ENCODE peak calls at places on chromosomes 6 and 20, in eight cellular contexts. F is HFF-Myc; J is activated CD8-positive, alpha-beta memory T cell treated with anti-CD3 and anti-CD28 coated beads for 48 hours; L is right lobe of liver; N is Caco-2; I is H54; O is C1 segment of cervical spinal cord; X is ACHN. E is an unnamed sample.

GRCh38 chr6:6659600-6660327 is 71.2 kb downstream of the LY86 start:
- DNase-seq in F (no peak), J (no peak), L (no peak), N (no peak), I (no peak), O (no peak), X (no peak), E (no peak)

GRCh38 chr20:40672095-40672494 is 16.9 kb downstream of the MAFB start:
- DNase-seq in F (no peak), J (no peak), L (no peak), N (no peak), I (no peak), O (no peak), X (no peak), E (no peak)

GRCh38 chr20:43926287-43926686 is 11.6 kb downstream of the TOX2 start:
- DNase-seq in F (no peak), J (no peak), L (no peak), N (no peak), I (no peak), O (no peak), X (no peak), E (no peak)

GRCh38 chr6:142918339-142919042 is 26.5 kb downstream of the HIVEP2 start:
- DNase-seq in F (no peak), J (no peak), L (no peak), N (no peak), I (no peak), O (no peak), X (no peak), E (no peak)

GRCh38 chr20:3071610-3072529 is at the start of gene OXT:
- DNase-seq in F (no peak), J (no peak), L (no peak), N (peak), I (no peak), O (no peak), X (no peak), E (no peak)

GRCh38 chr6:5205035-5205469 is 55.7 kb downstream of the LYRM4 start:
- DNase-seq in F (no peak), J (no peak), L (no peak), N (no peak), I (no peak), O (no peak), X (no peak), E (no peak)

GRCh38 chr6:136228811-136229210 is 21.3 kb downstream of the MTFR2 start:
- DNase-seq in F (no peak), J (no peak), L (no peak), N (no peak), I (no peak), O (no peak), X (no peak), E (no peak)

GRCh38 chr6:106908386-106908840 is 66.1 kb downstream of the CD24 start:
- DNase-seq in F (no peak), J (no peak), L (no peak), N (no peak), I (no peak), O (no peak), X (no peak), E (no peak)

GRCh38 chr6:47665112-47665511 is 33.3 kb upstream of the ADGRF4 start:
- DNase-seq in F (no peak), J (no peak), L (no peak), N (no peak), I (no peak), O (no peak), X (no peak), E (no peak)

GRCh38 chr20:63574829-63575720 is 1.0 kb upstream of the HELZ2 start:
- DNase-seq in F (no peak), J (no peak), L (no peak), N (no peak), I (peak), O (no peak), X (no peak), E (no peak)

GRCh38 chr6:109059591-109060021 is 35.0 kb downstream of the SESN1 start:
- DNase-seq in F (no peak), J (no peak), L (no peak), N (no peak), I (no peak), O (no peak), X (peak), E (no peak)

GRCh38 chr6:135266675-135267074 is 85.6 kb downstream of the MYB start:
- DNase-seq in F (no peak), J (no peak), L (no peak), N (no peak), I (no peak), O (no peak), X (no peak), E (no peak)

GRCh38 chr6:46174904-46175303 is 4.1 kb upstream of the ENPP5 start:
- DNase-seq in F (no peak), J (no peak), L (no peak), N (no peak), I (no peak), O (no peak), X (no peak), E (no peak)

GRCh38 chr6:78345882-78346281 is 521.5 kb upstream of the IRAK1BP1 start:
- DNase-seq in F (no peak), J (no peak), L (no peak), N (no peak), I (no peak), O (no peak), X (no peak), E (no peak)

GRCh38 chr6:85417336-85417735 is 32.5 kb upstream of the NT5E start:
- DNase-seq in F (no peak), J (no peak), L (no peak), N (no peak), I (no peak), O (no peak), X (no peak), E (no peak)

GRCh38 chr6:151900256-151900655 is 92.8 kb downstream of the ESR1 start:
- DNase-seq in F (no peak), J (no peak), L (no peak), N (no peak), I (no peak), O (no peak), X (no peak), E (no peak)

GRCh38 chr6:20409427-20409971 is 7.8 kb downstream of the E2F3 start:
- DNase-seq in F (no peak), J (no peak), L (no peak), N (no peak), I (no peak), O (no peak), X (no peak), E (no peak)

GRCh38 chr20:53654932-53655674 is 61.5 kb upstream of the ZNF217 start:
- DNase-seq in F (no peak), J (no peak), L (no peak), N (no peak), I (no peak), O (no peak), X (no peak), E (no peak)

GRCh38 chr20:4563534-4563933 is 158.2 kb upstream of the PRND start:
- DNase-seq in F (peak), J (no peak), L (no peak), N (peak), I (no peak), O (no peak), X (peak), E (no peak)

GRCh38 chr6:135291288-135292116 is 110.4 kb downstream of the MYB start:
- DNase-seq in F (no peak), J (no peak), L (no peak), N (peak), I (peak), O (no peak), X (no peak), E (no peak)

GRCh38 chr6:2848851-2849250 is 7.2 kb upstream of the SERPINB1 start:
- DNase-seq in F (no peak), J (no peak), L (no peak), N (no peak), I (no peak), O (no peak), X (no peak), E (no peak)

GRCh38 chr6:138188278-138188923 is 26.7 kb downstream of the ARFGEF3 start:
- DNase-seq in F (no peak), J (no peak), L (no peak), N (no peak), I (no peak), O (no peak), X (no peak), E (no peak)

GRCh38 chr6:164749126-164749758 is 560.2 kb downstream of the C6orf118 start:
- DNase-seq in F (no peak), J (no peak), L (no peak), N (no peak), I (no peak), O (no peak), X (no peak), E (no peak)

GRCh38 chr6:55980627-55981211 is 105.3 kb upstream of the BMP5 start:
- DNase-seq in F (peak), J (no peak), L (no peak), N (peak), I (peak), O (no peak), X (peak), E (no peak)

GRCh38 chr6:64459411-64459810 is 823.8 kb downstream of the PHF3 start:
- DNase-seq in F (no peak), J (no peak), L (no peak), N (no peak), I (no peak), O (no peak), X (no peak), E (no peak)

E was measured in AG04450.